ENCODE peak calls at places on chromosomes 1 and 21, in eight cellular contexts. One of them, this sample, is unnamed.

GRCh38 chr1:157369808-157370521 is 182.3 kb downstream of the FCRL5 start:
- DNase-seq in stomach: peak
- DNase-seq in transverse colon: peak
- DNase-seq in erythroblast: peak
- DNase-seq in heart left ventricle: no peak
- DNase-seq in H54: no peak
- DNase-seq in adrenal gland: peak
- DNase-seq in GM12892: no peak
- DNase-seq in this sample: peak

GRCh38 chr1:211285196-211285595 is 26.0 kb downstream of the RCOR3 start:
- DNase-seq in stomach: no peak
- DNase-seq in transverse colon: no peak
- DNase-seq in erythroblast: no peak
- DNase-seq in heart left ventricle: no peak
- DNase-seq in H54: no peak
- DNase-seq in adrenal gland: no peak
- DNase-seq in GM12892: no peak
- DNase-seq in this sample: peak

GRCh38 chr1:169776440-169776839 is 18.3 kb downstream of the METTL18 start:
- DNase-seq in stomach: no peak
- DNase-seq in transverse colon: no peak
- DNase-seq in erythroblast: no peak
- DNase-seq in heart left ventricle: no peak
- DNase-seq in H54: no peak
- DNase-seq in adrenal gland: no peak
- DNase-seq in GM12892: no peak
- DNase-seq in this sample: no peak

GRCh38 chr21:40179167-40179566 is 311.9 kb downstream of the PCP4 start:
- DNase-seq in stomach: no peak
- DNase-seq in transverse colon: no peak
- DNase-seq in erythroblast: no peak
- DNase-seq in heart left ventricle: no peak
- DNase-seq in H54: no peak
- DNase-seq in adrenal gland: peak
- DNase-seq in GM12892: no peak
- DNase-seq in this sample: no peak

GRCh38 chr1:65441464-65441863 is 21.0 kb downstream of the LEPR start:
- DNase-seq in stomach: no peak
- DNase-seq in transverse colon: no peak
- DNase-seq in erythroblast: no peak
- DNase-seq in heart left ventricle: no peak
- DNase-seq in H54: no peak
- DNase-seq in adrenal gland: no peak
- DNase-seq in GM12892: no peak
- DNase-seq in this sample: no peak

GRCh38 chr1:170823120-170823519 is 112.2 kb upstream of the MROH9 start:
- DNase-seq in stomach: no peak
- DNase-seq in transverse colon: no peak
- DNase-seq in erythroblast: no peak
- DNase-seq in heart left ventricle: no peak
- DNase-seq in H54: no peak
- DNase-seq in adrenal gland: no peak
- DNase-seq in GM12892: no peak
- DNase-seq in this sample: peak

GRCh38 chr1:203777596-203777995 is 12.6 kb downstream of the LAX1 start:
- DNase-seq in stomach: no peak
- DNase-seq in transverse colon: no peak
- DNase-seq in erythroblast: no peak
- DNase-seq in heart left ventricle: no peak
- DNase-seq in H54: no peak
- DNase-seq in adrenal gland: peak
- DNase-seq in GM12892: no peak
- DNase-seq in this sample: no peak

GRCh38 chr1:32200226-32201010 is at the start of gene CCDC28B:
- DNase-seq in stomach: peak
- DNase-seq in transverse colon: peak
- DNase-seq in erythroblast: peak
- DNase-seq in heart left ventricle: peak
- DNase-seq in H54: peak
- DNase-seq in adrenal gland: peak
- DNase-seq in GM12892: peak
- DNase-seq in this sample: peak

GRCh38 chr1:235149824-235150223 is 11.2 kb downstream of the RBM34 start:
- DNase-seq in stomach: no peak
- DNase-seq in transverse colon: no peak
- DNase-seq in erythroblast: no peak
- DNase-seq in heart left ventricle: no peak
- DNase-seq in H54: no peak
- DNase-seq in adrenal gland: no peak
- DNase-seq in GM12892: no peak
- DNase-seq in this sample: no peak

GRCh38 chr1:219220945-219221344 is 47.3 kb downstream of the LYPLAL1 start:
- DNase-seq in stomach: no peak
- DNase-seq in transverse colon: no peak
- DNase-seq in erythroblast: no peak
- DNase-seq in heart left ventricle: no peak
- DNase-seq in H54: no peak
- DNase-seq in adrenal gland: no peak
- DNase-seq in GM12892: peak
- DNase-seq in this sample: peak

GRCh38 chr1:32142446-32143301 is 34.8 kb downstream of the KPNA6 start:
- DNase-seq in stomach: peak
- DNase-seq in transverse colon: peak
- DNase-seq in erythroblast: peak
- DNase-seq in heart left ventricle: peak
- DNase-seq in H54: peak
- DNase-seq in adrenal gland: peak
- DNase-seq in GM12892: no peak
- DNase-seq in this sample: peak

GRCh38 chr1:23959461-23960290 is at the start of gene PNRC2:
- DNase-seq in stomach: peak
- DNase-seq in transverse colon: peak
- DNase-seq in erythroblast: peak
- DNase-seq in heart left ventricle: peak
- DNase-seq in H54: peak
- DNase-seq in adrenal gland: peak
- DNase-seq in GM12892: peak
- DNase-seq in this sample: peak

GRCh38 chr21:28773036-28773435 is 219.6 kb downstream of the LTN1 start:
- DNase-seq in stomach: no peak
- DNase-seq in transverse colon: no peak
- DNase-seq in erythroblast: no peak
- DNase-seq in heart left ventricle: no peak
- DNase-seq in H54: no peak
- DNase-seq in adrenal gland: no peak
- DNase-seq in GM12892: no peak
- DNase-seq in this sample: no peak

GRCh38 chr1:203861379-203862184 is at the start of gene SNRPE:
- DNase-seq in stomach: peak
- DNase-seq in transverse colon: peak
- DNase-seq in erythroblast: peak
- DNase-seq in heart left ventricle: peak
- DNase-seq in H54: peak
- DNase-seq in adrenal gland: peak
- DNase-seq in GM12892: peak
- DNase-seq in this sample: peak

GRCh38 chr1:47650205-47650604 is 212.4 kb downstream of the FOXD2 start:
- DNase-seq in stomach: peak
- DNase-seq in transverse colon: peak
- DNase-seq in erythroblast: no peak
- DNase-seq in heart left ventricle: no peak
- DNase-seq in H54: peak
- DNase-seq in adrenal gland: no peak
- DNase-seq in GM12892: no peak
- DNase-seq in this sample: peak

GRCh38 chr1:67721650-67722291 is 36.8 kb downstream of the GADD45A start:
- DNase-seq in stomach: no peak
- DNase-seq in transverse colon: no peak
- DNase-seq in erythroblast: no peak
- DNase-seq in heart left ventricle: no peak
- DNase-seq in H54: no peak
- DNase-seq in adrenal gland: no peak
- DNase-seq in GM12892: no peak
- DNase-seq in this sample: no peak

GRCh38 chr1:19361231-19362147 is 49.4 kb downstream of the SLC66A1 start:
- DNase-seq in stomach: no peak
- DNase-seq in transverse colon: no peak
- DNase-seq in erythroblast: no peak
- DNase-seq in heart left ventricle: no peak
- DNase-seq in H54: no peak
- DNase-seq in adrenal gland: no peak
- DNase-seq in GM12892: no peak
- DNase-seq in this sample: peak

DNA sequence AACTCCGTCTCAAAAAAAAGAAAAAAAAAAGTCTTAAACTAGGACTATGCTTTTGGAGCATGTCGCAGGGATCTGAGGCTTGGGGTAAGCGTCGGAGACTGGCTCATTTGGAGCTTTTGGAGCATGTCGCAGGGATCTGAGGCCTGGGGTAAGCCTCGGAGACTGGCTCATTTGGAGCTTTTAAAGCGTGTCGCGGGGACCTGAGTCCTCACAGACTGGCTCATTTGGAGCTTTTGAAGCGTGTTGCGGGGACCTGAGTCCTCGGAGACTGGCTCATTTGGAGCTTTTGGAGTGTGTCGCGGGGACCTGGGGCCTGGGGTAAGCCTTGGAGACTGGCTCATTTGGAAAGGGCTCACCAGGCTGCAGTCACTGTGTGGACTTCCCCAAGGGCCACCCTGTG is 13.6 kb upstream of the TSPEAR start:
- DNase-seq in stomach: no peak
- DNase-seq in transverse colon: no peak
- DNase-seq in erythroblast: no peak
- DNase-seq in heart left ventricle: no peak
- DNase-seq in H54: no peak
- DNase-seq in adrenal gland: no peak
- DNase-seq in GM12892: no peak
- DNase-seq in this sample: no peak
- TF ChIP-seq POLR2A in stomach: no peak
- TF ChIP-seq POLR2A in transverse colon: no peak
- TF ChIP-seq POLR2A in erythroblast: no peak
- TF ChIP-seq POLR2A in heart left ventricle: no peak
- TF ChIP-seq POLR2A in H54: no peak
- TF ChIP-seq POLR2A in adrenal gland: no peak
- TF ChIP-seq POLR2A in GM12892: no peak
- TF ChIP-seq POLR2A in this sample: no peak

GRCh38 chr21:33552999-33553598 is 10.3 kb downstream of the SON start:
- DNase-seq in stomach: no peak
- DNase-seq in transverse colon: no peak
- DNase-seq in erythroblast: no peak
- DNase-seq in heart left ventricle: no peak
- DNase-seq in H54: no peak
- DNase-seq in adrenal gland: no peak
- DNase-seq in GM12892: no peak
- DNase-seq in this sample: no peak
- TF ChIP-seq POLR2A in stomach: no peak
- TF ChIP-seq POLR2A in transverse colon: no peak
- TF ChIP-seq POLR2A in erythroblast: no peak
- TF ChIP-seq POLR2A in heart left ventricle: no peak
- TF ChIP-seq POLR2A in H54: no peak
- TF ChIP-seq POLR2A in adrenal gland: no peak
- TF ChIP-seq POLR2A in GM12892: no peak
- TF ChIP-seq POLR2A in this sample: no peak

GRCh38 chr1:244863491-244864252 is 671 bp downstream of the HNRNPU start:
- DNase-seq in stomach: peak
- DNase-seq in transverse colon: peak
- DNase-seq in erythroblast: peak
- DNase-seq in heart left ventricle: peak
- DNase-seq in H54: peak
- DNase-seq in adrenal gland: peak
- DNase-seq in GM12892: no peak
- DNase-seq in this sample: no peak
- TF ChIP-seq POLR2A in stomach: no peak
- TF ChIP-seq POLR2A in transverse colon: no peak
- TF ChIP-seq POLR2A in erythroblast: no peak
- TF ChIP-seq POLR2A in heart left ventricle: no peak
- TF ChIP-seq POLR2A in H54: no peak
- TF ChIP-seq POLR2A in adrenal gland: no peak
- TF ChIP-seq POLR2A in GM12892: peak
- TF ChIP-seq POLR2A in this sample: peak

DNA sequence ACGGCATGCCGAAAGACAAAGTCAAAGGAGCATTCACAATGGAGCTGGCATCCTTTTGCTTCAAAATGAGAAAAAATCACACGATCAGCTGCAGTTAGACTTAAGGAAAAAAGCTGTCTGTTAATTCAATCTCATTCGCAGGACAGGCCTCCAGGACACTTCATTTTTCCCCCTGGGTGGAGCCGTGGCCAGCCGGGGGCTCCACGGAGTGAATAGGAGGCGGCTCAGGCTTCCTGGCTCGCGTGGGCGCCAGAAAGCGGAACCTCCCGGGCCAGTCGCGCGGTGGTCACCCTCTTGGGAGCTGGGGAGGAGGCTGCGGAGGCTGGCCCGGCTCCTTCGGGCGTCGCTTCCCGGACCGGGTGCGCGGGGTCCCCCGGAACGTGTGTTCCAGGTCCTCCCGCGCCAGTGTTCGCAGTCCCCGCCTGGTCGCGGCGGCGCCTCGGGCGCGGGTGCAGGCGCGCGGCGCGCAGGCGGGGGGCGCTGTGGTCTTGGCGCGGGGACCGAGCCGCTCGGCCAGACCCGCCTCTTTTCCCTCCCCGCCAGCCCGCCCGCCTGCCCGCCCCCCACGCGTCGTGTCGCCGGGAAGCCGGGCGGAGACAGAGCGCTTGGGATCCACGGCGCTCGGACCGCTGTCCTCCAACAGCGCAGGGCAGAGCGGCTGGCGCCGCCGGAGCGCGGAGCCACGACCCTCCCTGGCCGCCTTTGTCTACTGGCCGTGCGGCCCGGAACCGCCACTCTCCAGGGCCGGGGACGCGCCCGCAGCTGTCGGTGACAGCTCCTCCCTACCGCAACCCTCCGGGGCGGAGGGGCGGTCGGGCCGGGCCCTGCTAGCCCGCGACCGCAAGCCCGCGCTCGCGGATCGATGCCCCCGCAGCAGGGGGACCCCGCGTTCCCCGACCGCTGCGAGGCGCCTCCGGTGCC is at the start of gene RHOU:
- DNase-seq in stomach: peak
- DNase-seq in transverse colon: peak
- DNase-seq in erythroblast: peak
- DNase-seq in heart left ventricle: peak
- DNase-seq in H54: peak
- DNase-seq in adrenal gland: peak
- DNase-seq in GM12892: peak
- DNase-seq in this sample: peak
- TF ChIP-seq POLR2A in stomach: peak
- TF ChIP-seq POLR2A in transverse colon: peak
- TF ChIP-seq POLR2A in erythroblast: no peak
- TF ChIP-seq POLR2A in heart left ventricle: no peak
- TF ChIP-seq POLR2A in H54: peak
- TF ChIP-seq POLR2A in adrenal gland: peak
- TF ChIP-seq POLR2A in GM12892: no peak
- TF ChIP-seq POLR2A in this sample: no peak

This sample was measured in IMR-90.